ENCODE peak calls at places on chromosome 2, in seven cellular contexts. M is psoas muscle, S is H1, O is mucosa of descending colon, B is tibial artery, F is sigmoid colon, X is SJCRH30. G is an unnamed sample. For H3K4me1, the result is how much of the 10 kb centered on the place peaks cover.

GRCh38 chr2:225038076-225038571 is 4.1 kb downstream of the DOCK10 start:
- DNase-seq in M (no peak), S (no peak), O (no peak), B (no peak), F (no peak), X (no peak), G (no peak)

GRCh38 chr2:235746257-235746934 is 252.6 kb downstream of the AGAP1 start:
- DNase-seq in M (peak), S (no peak), O (peak), B (peak), F (peak), X (peak), G (no peak)

GRCh38 chr2:28976584-28976983 is 4.5 kb upstream of the TOGARAM2 start:
- DNase-seq in M (no peak), S (no peak), O (no peak), B (no peak), F (peak), X (peak), G (peak)

GRCh38 chr2:25341031-25341727 is 546 bp downstream of the DNMT3A start:
- DNase-seq in M (no peak), S (no peak), O (peak), B (no peak), F (no peak), X (peak), G (peak)

GRCh38 chr2:196538646-196539045 is 100.9 kb upstream of the CCDC150 start:
- DNase-seq in M (no peak), S (no peak), O (no peak), B (no peak), F (no peak), X (no peak), G (no peak)

GRCh38 chr2:121155502-121156056 is 129.4 kb downstream of the TFCP2L1 start:
- DNase-seq in M (no peak), S (no peak), O (peak), B (no peak), F (no peak), X (no peak), G (peak)

GRCh38 chr2:75474115-75474514 is 86.6 kb downstream of the EVA1A start:
- DNase-seq in M (no peak), S (no peak), O (no peak), B (no peak), F (no peak), X (no peak), G (no peak)

GRCh38 chr2:75021672-75022071 is 63.2 kb downstream of the POLE4 start:
- DNase-seq in M (no peak), S (no peak), O (no peak), B (no peak), F (no peak), X (no peak), G (no peak)

GRCh38 chr2:85648619-85649018 is 19.4 kb downstream of the SFTPB start:
- DNase-seq in M (no peak), S (no peak), O (no peak), B (no peak), F (no peak), X (peak), G (no peak)

GRCh38 chr2:157173740-157174184 is 83.7 kb upstream of the GALNT5 start:
- DNase-seq in M (no peak), S (no peak), O (no peak), B (no peak), F (no peak), X (peak), G (no peak)

GRCh38 chr2:119638891-119639539 is 40.0 kb upstream of the TMEM177 start:
- DNase-seq in M (no peak), S (peak), O (no peak), B (no peak), F (no peak), X (peak), G (peak)

GRCh38 chr2:240997141-240997855 is 1.1 kb upstream of the SNED1 start:
- DNase-seq in M (peak), S (no peak), O (peak), B (peak), F (peak), X (peak), G (peak)

GRCh38 chr2:43519711-43520221 is 76.1 kb downstream of the THADA start:
- DNase-seq in M (no peak), S (no peak), O (no peak), B (no peak), F (no peak), X (no peak), G (peak)

DNA sequence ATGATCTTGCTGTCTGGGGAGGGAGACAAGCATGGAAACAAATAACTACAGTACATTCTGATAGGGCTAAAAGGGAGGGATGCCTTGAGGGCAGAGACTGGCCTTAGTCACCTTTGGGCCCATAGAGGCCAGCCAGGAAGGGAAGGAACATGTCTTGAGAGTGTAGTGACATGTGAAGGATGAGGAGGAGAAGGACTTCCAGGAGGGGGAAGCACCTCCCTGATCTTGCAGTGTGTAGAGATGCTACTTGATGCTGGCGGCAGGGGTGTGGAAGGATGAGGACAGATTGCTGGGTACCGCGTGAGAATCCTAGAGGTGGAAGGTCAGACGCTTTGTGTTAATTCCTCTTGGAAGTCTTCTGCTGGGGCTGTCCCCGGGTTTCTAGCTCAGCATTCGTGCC is 13.1 kb downstream of the TET3 start:
- DNase-seq in M (no peak), S (no peak), O (no peak), B (no peak), F (no peak), X (no peak), G (no peak)
- H3K4me1 ChIP-seq in M (under half), S (under half), O (under half), B (under half), F (under half), X (under half), G (under half)

GRCh38 chr2:113899166-113899565 is 9.3 kb downstream of the ACTR3 start:
- DNase-seq in M (no peak), S (no peak), O (no peak), B (no peak), F (no peak), X (no peak), G (no peak)
- H3K4me1 ChIP-seq in M (half or more), S (under half), O (under half), B (under half), F (half or more), X (under half), G (under half)

GRCh38 chr2:11368059-11368572 is 23.7 kb upstream of the ROCK2 start:
- DNase-seq in M (peak), S (no peak), O (no peak), B (no peak), F (no peak), X (peak), G (no peak)
- H3K4me1 ChIP-seq in M (half or more), S (under half), O (under half), B (under half), F (under half), X (under half), G (under half)

DNA sequence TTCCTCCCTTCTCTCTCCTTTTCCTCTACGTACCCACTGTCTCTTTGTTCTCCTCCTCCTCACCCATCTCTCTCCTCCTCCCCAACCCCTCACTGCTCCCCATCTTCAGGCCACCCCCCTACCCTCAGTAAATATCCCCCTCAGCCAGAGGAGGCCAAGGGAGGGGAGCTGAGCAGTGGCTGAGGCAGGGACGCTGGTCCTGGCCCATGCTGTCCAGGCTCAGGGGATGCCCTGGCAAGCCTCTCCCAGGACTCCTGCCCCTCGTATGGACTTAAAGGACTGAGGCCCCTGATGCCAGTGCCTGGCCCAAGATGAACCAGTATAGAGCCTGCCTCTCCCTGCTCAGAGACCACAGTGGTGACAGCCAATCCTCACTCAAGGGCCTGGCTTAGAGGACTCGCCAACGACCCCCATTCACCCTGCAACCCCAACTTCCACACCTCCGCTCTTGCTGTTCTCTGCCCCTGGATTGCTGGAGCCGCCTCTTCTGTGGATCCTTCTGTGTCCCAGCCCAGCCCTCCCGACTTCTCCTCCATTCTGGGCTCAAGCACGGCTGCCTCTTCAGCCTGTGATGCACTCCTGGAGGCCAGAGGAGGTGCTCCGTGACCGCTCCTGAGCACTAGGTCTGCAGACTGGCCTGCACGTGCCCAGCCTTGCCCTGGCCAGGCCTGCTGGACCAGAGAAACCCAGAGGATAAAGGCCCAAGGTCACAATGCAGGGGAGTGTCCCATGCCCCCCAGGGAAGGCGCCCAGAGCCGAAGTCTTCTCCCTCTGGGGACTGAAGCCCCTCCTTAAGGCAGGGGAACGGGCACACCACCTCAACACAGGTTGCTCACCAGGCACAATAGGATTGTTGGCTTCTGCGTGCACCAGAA is 9.5 kb upstream of the DUSP2 start:
- DNase-seq in M (no peak), S (no peak), O (no peak), B (no peak), F (peak), X (no peak), G (no peak)
- H3K4me1 ChIP-seq in M (under half), S (under half), O (under half), B (under half), F (under half), X (under half), G (under half)

DNA sequence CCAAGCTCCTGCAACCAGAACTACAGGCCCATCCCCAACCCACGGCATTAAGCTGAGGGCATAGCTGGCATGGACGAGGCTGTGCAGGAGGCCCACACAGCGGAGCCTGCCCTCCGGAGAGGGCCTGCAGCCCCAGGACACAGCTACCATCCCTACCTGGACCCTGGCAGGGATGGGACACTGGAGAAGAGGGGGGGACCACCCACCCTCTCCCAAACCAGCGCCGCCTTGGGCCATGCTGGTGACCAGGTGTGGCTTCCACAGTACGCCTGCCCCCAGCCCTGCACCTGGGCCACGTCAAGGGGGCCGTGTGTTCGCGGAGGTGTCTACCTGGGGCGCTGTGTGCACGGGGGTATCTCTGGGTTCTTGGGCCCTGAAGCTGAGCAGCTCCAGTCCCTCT is 18.5 kb downstream of the HS6ST1 start:
- DNase-seq in M (peak), S (no peak), O (no peak), B (no peak), F (no peak), X (no peak), G (peak)
- H3K4me1 ChIP-seq in M (under half), S (under half), O (under half), B (under half), F (under half), X (under half), G (under half)

DNA sequence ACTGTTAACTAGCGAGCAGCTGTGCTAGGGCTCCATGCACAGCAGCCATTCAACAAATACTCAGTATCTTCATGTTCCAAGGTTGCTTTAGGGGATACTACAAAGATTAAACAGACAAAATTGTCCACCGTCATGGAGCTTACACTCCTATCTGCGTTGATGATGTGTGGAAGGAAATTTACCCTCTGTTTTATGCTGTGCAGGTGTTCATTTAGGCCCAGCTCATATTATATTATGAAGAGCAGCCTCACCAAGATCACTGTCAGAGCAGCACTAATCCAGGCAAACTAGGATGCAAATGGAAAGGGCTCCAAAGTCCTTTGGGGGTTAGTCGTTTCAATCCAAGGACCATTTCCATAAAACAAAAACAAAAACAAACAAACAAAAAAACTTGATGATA is 13.4 kb upstream of the WIPF1 start:
- DNase-seq in M (no peak), S (no peak), O (no peak), B (no peak), F (no peak), X (no peak), G (no peak)
- H3K4me1 ChIP-seq in M (under half), S (under half), O (under half), B (under half), F (under half), X (under half), G (under half)

GRCh38 chr2:68362069-68362468 is 3.0 kb upstream of the PLEK start:
- DNase-seq in M (peak), S (peak), O (peak), B (peak), F (peak), X (peak), G (peak)

GRCh38 chr2:68365087-68365486 is at the start of gene PLEK:
- DNase-seq in M (peak), S (no peak), O (peak), B (peak), F (peak), X (no peak), G (peak)

GRCh38 chr2:68366083-68366560 is 1.0 kb downstream of the PLEK start:
- DNase-seq in M (no peak), S (no peak), O (no peak), B (no peak), F (no peak), X (no peak), G (no peak)

GRCh38 chr2:68362749-68363148 is 2.3 kb upstream of the PLEK start:
- DNase-seq in M (no peak), S (no peak), O (no peak), B (no peak), F (no peak), X (no peak), G (no peak)

DNA sequence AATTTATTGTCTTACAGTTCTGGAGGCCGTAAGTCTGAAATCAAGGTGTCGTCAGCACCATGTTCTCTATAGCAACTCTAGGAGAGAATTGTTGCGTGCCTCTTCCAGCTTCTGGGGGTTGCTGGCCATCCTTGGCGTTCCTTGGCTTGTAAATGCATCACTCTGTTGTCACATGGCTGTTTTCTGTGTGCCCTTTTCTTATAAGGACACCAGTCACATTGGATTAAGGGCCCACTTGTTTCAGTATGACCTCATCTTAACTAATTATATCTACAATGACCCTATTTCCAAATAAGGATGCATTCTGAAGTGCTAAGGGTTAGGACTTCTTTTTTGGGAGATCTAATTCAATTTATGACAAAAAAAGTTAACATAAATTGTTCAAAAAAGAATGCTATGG is 1.4 kb upstream of the PLEK start:
- DNase-seq in M (no peak), S (no peak), O (no peak), B (no peak), F (no peak), X (no peak), G (no peak)
- H3K4me1 ChIP-seq in M (under half), S (under half), O (under half), B (under half), F (under half), X (under half), G (under half)

GRCh38 chr2:64942693-64943092 is 46.5 kb upstream of the SLC1A4 start:
- DNase-seq in M (no peak), S (no peak), O (no peak), B (no peak), F (no peak), X (no peak), G (no peak)
- H3K4me1 ChIP-seq in M (under half), S (under half), O (under half), B (under half), F (under half), X (under half), G (under half)

GRCh38 chr2:45634223-45634622 is 17.3 kb upstream of the PRKCE start:
- DNase-seq in M (no peak), S (no peak), O (no peak), B (no peak), F (no peak), X (no peak), G (no peak)
- H3K4me1 ChIP-seq in M (under half), S (under half), O (under half), B (under half), F (under half), X (under half), G (under half)

GRCh38 chr2:42217307-42217706 is 48.2 kb downstream of the EML4 start:
- DNase-seq in M (no peak), S (no peak), O (no peak), B (no peak), F (no peak), X (no peak), G (no peak)
- H3K4me1 ChIP-seq in M (under half), S (under half), O (under half), B (under half), F (under half), X (under half), G (under half)